ENCODE peak calls at places on chromosome 15, in five cellular contexts. One of them, this sample, is unnamed.

GRCh38 chr15:68265674-68266073 is 11.9 kb upstream of the FEM1B start:
- DNase-seq in iPS-NIHi11: no peak
- DNase-seq in AML-193: no peak
- DNase-seq in activated gamma-delta T cell treated with Interleukin-2 at 50 U/mL for 16 hours: no peak
- DNase-seq in sciatic nerve: no peak
- DNase-seq in this sample: no peak

GRCh38 chr15:20295238-20295811 is 246.3 kb downstream of the GOLGA6L6 start:
- DNase-seq in iPS-NIHi11: peak
- DNase-seq in AML-193: no peak
- DNase-seq in activated gamma-delta T cell treated with Interleukin-2 at 50 U/mL for 16 hours: no peak
- DNase-seq in sciatic nerve: no peak
- DNase-seq in this sample: no peak

GRCh38 chr15:67198157-67198754 is 56.2 kb downstream of the AAGAB start:
- DNase-seq in iPS-NIHi11: no peak
- DNase-seq in AML-193: no peak
- DNase-seq in activated gamma-delta T cell treated with Interleukin-2 at 50 U/mL for 16 hours: no peak
- DNase-seq in sciatic nerve: no peak
- DNase-seq in this sample: no peak

GRCh38 chr15:59632714-59633113 is 21.1 kb downstream of the GCNT3 start:
- DNase-seq in iPS-NIHi11: peak
- DNase-seq in AML-193: no peak
- DNase-seq in activated gamma-delta T cell treated with Interleukin-2 at 50 U/mL for 16 hours: no peak
- DNase-seq in sciatic nerve: no peak
- DNase-seq in this sample: peak

GRCh38 chr15:85473455-85473854 is 93.1 kb downstream of the AKAP13 start:
- DNase-seq in iPS-NIHi11: no peak
- DNase-seq in AML-193: no peak
- DNase-seq in activated gamma-delta T cell treated with Interleukin-2 at 50 U/mL for 16 hours: no peak
- DNase-seq in sciatic nerve: no peak
- DNase-seq in this sample: no peak

GRCh38 chr15:57156210-57156887 is 220.0 kb upstream of the CGNL1 start:
- DNase-seq in iPS-NIHi11: no peak
- DNase-seq in AML-193: no peak
- DNase-seq in activated gamma-delta T cell treated with Interleukin-2 at 50 U/mL for 16 hours: no peak
- DNase-seq in sciatic nerve: no peak
- DNase-seq in this sample: no peak

GRCh38 chr15:56244237-56244810 is 645 bp upstream of the RFX7 start:
- DNase-seq in iPS-NIHi11: peak
- DNase-seq in AML-193: peak
- DNase-seq in activated gamma-delta T cell treated with Interleukin-2 at 50 U/mL for 16 hours: peak
- DNase-seq in sciatic nerve: peak
- DNase-seq in this sample: peak

GRCh38 chr15:54206586-54207321 is 228.5 kb downstream of the UNC13C start:
- DNase-seq in iPS-NIHi11: no peak
- DNase-seq in AML-193: no peak
- DNase-seq in activated gamma-delta T cell treated with Interleukin-2 at 50 U/mL for 16 hours: no peak
- DNase-seq in sciatic nerve: no peak
- DNase-seq in this sample: no peak

GRCh38 chr15:68518046-68518445 is 60.7 kb upstream of the CORO2B start:
- DNase-seq in iPS-NIHi11: no peak
- DNase-seq in AML-193: no peak
- DNase-seq in activated gamma-delta T cell treated with Interleukin-2 at 50 U/mL for 16 hours: no peak
- DNase-seq in sciatic nerve: no peak
- DNase-seq in this sample: no peak

GRCh38 chr15:51727141-51727897 is 10.1 kb downstream of the LYSMD2 start:
- DNase-seq in iPS-NIHi11: no peak
- DNase-seq in AML-193: no peak
- DNase-seq in activated gamma-delta T cell treated with Interleukin-2 at 50 U/mL for 16 hours: no peak
- DNase-seq in sciatic nerve: no peak
- DNase-seq in this sample: no peak

GRCh38 chr15:70265466-70265978 is 167.8 kb upstream of the TLE3 start:
- DNase-seq in iPS-NIHi11: no peak
- DNase-seq in AML-193: no peak
- DNase-seq in activated gamma-delta T cell treated with Interleukin-2 at 50 U/mL for 16 hours: no peak
- DNase-seq in sciatic nerve: no peak
- DNase-seq in this sample: no peak

GRCh38 chr15:66646308-66646707 is 55.7 kb upstream of the SMAD6 start:
- DNase-seq in iPS-NIHi11: no peak
- DNase-seq in AML-193: no peak
- DNase-seq in activated gamma-delta T cell treated with Interleukin-2 at 50 U/mL for 16 hours: no peak
- DNase-seq in sciatic nerve: no peak
- DNase-seq in this sample: no peak

GRCh38 chr15:74367296-74367854 is at the start of gene CYP11A1:
- DNase-seq in iPS-NIHi11: no peak
- DNase-seq in AML-193: no peak
- DNase-seq in activated gamma-delta T cell treated with Interleukin-2 at 50 U/mL for 16 hours: no peak
- DNase-seq in sciatic nerve: peak
- DNase-seq in this sample: no peak

GRCh38 chr15:86915811-86916331 is 836.2 kb downstream of the AGBL1 start:
- DNase-seq in iPS-NIHi11: peak
- DNase-seq in AML-193: peak
- DNase-seq in activated gamma-delta T cell treated with Interleukin-2 at 50 U/mL for 16 hours: no peak
- DNase-seq in sciatic nerve: no peak
- DNase-seq in this sample: peak

GRCh38 chr15:29978411-29979382 is 104.1 kb upstream of the GOLGA8J start:
- DNase-seq in iPS-NIHi11: no peak
- DNase-seq in AML-193: no peak
- DNase-seq in activated gamma-delta T cell treated with Interleukin-2 at 50 U/mL for 16 hours: no peak
- DNase-seq in sciatic nerve: no peak
- DNase-seq in this sample: no peak

GRCh38 chr15:80090879-80091503 is 31.5 kb downstream of the ZFAND6 start:
- DNase-seq in iPS-NIHi11: no peak
- DNase-seq in AML-193: peak
- DNase-seq in activated gamma-delta T cell treated with Interleukin-2 at 50 U/mL for 16 hours: no peak
- DNase-seq in sciatic nerve: no peak
- DNase-seq in this sample: peak

GRCh38 chr15:60933914-60934885 is 294.9 kb downstream of the RORA start:
- DNase-seq in iPS-NIHi11: no peak
- DNase-seq in AML-193: no peak
- DNase-seq in activated gamma-delta T cell treated with Interleukin-2 at 50 U/mL for 16 hours: no peak
- DNase-seq in sciatic nerve: no peak
- DNase-seq in this sample: no peak

GRCh38 chr15:99343836-99344551 is 92.7 kb downstream of the LRRC28 start:
- DNase-seq in iPS-NIHi11: peak
- DNase-seq in AML-193: no peak
- DNase-seq in activated gamma-delta T cell treated with Interleukin-2 at 50 U/mL for 16 hours: peak
- DNase-seq in sciatic nerve: no peak
- DNase-seq in this sample: no peak

GRCh38 chr15:39118510-39118909 is 462.4 kb upstream of the THBS1 start:
- DNase-seq in iPS-NIHi11: no peak
- DNase-seq in AML-193: no peak
- DNase-seq in activated gamma-delta T cell treated with Interleukin-2 at 50 U/mL for 16 hours: no peak
- DNase-seq in sciatic nerve: no peak
- DNase-seq in this sample: no peak

GRCh38 chr15:68877626-68878025 is 52.7 kb upstream of the SPESP1 start:
- DNase-seq in iPS-NIHi11: no peak
- DNase-seq in AML-193: no peak
- DNase-seq in activated gamma-delta T cell treated with Interleukin-2 at 50 U/mL for 16 hours: no peak
- DNase-seq in sciatic nerve: no peak
- DNase-seq in this sample: no peak

GRCh38 chr15:25725758-25726157 is 137.4 kb downstream of the ATP10A start:
- DNase-seq in iPS-NIHi11: no peak
- DNase-seq in AML-193: no peak
- DNase-seq in activated gamma-delta T cell treated with Interleukin-2 at 50 U/mL for 16 hours: no peak
- DNase-seq in sciatic nerve: peak
- DNase-seq in this sample: no peak

GRCh38 chr15:63891763-63892123 is 58.0 kb upstream of the HERC1 start:
- DNase-seq in iPS-NIHi11: no peak
- DNase-seq in AML-193: no peak
- DNase-seq in activated gamma-delta T cell treated with Interleukin-2 at 50 U/mL for 16 hours: no peak
- DNase-seq in sciatic nerve: no peak
- DNase-seq in this sample: no peak

GRCh38 chr15:33671456-33671855 is 296.8 kb upstream of the CHRM5 start:
- DNase-seq in iPS-NIHi11: no peak
- DNase-seq in AML-193: no peak
- DNase-seq in activated gamma-delta T cell treated with Interleukin-2 at 50 U/mL for 16 hours: no peak
- DNase-seq in sciatic nerve: no peak
- DNase-seq in this sample: no peak

GRCh38 chr15:31435891-31436628 is 109.4 kb downstream of the KLF13 start:
- DNase-seq in iPS-NIHi11: no peak
- DNase-seq in AML-193: peak
- DNase-seq in activated gamma-delta T cell treated with Interleukin-2 at 50 U/mL for 16 hours: no peak
- DNase-seq in sciatic nerve: no peak
- DNase-seq in this sample: no peak

GRCh38 chr15:85458764-85459163 is 78.4 kb downstream of the AKAP13 start:
- DNase-seq in iPS-NIHi11: no peak
- DNase-seq in AML-193: no peak
- DNase-seq in activated gamma-delta T cell treated with Interleukin-2 at 50 U/mL for 16 hours: no peak
- DNase-seq in sciatic nerve: no peak
- DNase-seq in this sample: no peak

GRCh38 chr15:35444557-35445204 is 101.3 kb downstream of the DPH6 start:
- DNase-seq in iPS-NIHi11: peak
- DNase-seq in AML-193: peak
- DNase-seq in activated gamma-delta T cell treated with Interleukin-2 at 50 U/mL for 16 hours: no peak
- DNase-seq in sciatic nerve: no peak
- DNase-seq in this sample: peak

GRCh38 chr15:70098461-70099166 is 897 bp upstream of the TLE3 start:
- DNase-seq in iPS-NIHi11: no peak
- DNase-seq in AML-193: no peak
- DNase-seq in activated gamma-delta T cell treated with Interleukin-2 at 50 U/mL for 16 hours: peak
- DNase-seq in sciatic nerve: peak
- DNase-seq in this sample: no peak

GRCh38 chr15:42843699-42844098 is 76.9 kb downstream of the TTBK2 start:
- DNase-seq in iPS-NIHi11: no peak
- DNase-seq in AML-193: no peak
- DNase-seq in activated gamma-delta T cell treated with Interleukin-2 at 50 U/mL for 16 hours: no peak
- DNase-seq in sciatic nerve: no peak
- DNase-seq in this sample: no peak

GRCh38 chr15:68208641-68209240 is 3.6 kb upstream of the CALML4 start:
- DNase-seq in iPS-NIHi11: no peak
- DNase-seq in AML-193: no peak
- DNase-seq in activated gamma-delta T cell treated with Interleukin-2 at 50 U/mL for 16 hours: no peak
- DNase-seq in sciatic nerve: no peak
- DNase-seq in this sample: no peak

GRCh38 chr15:27847775-27848710 is 251.1 kb downstream of the OCA2 start:
- DNase-seq in iPS-NIHi11: no peak
- DNase-seq in AML-193: no peak
- DNase-seq in activated gamma-delta T cell treated with Interleukin-2 at 50 U/mL for 16 hours: no peak
- DNase-seq in sciatic nerve: peak
- DNase-seq in this sample: no peak

GRCh38 chr15:65184305-65184943 is 718 bp downstream of the CLPX start:
- DNase-seq in iPS-NIHi11: peak
- DNase-seq in AML-193: no peak
- DNase-seq in activated gamma-delta T cell treated with Interleukin-2 at 50 U/mL for 16 hours: peak
- DNase-seq in sciatic nerve: peak
- DNase-seq in this sample: peak

GRCh38 chr15:69979783-69980182 is 117.9 kb downstream of the TLE3 start:
- DNase-seq in iPS-NIHi11: no peak
- DNase-seq in AML-193: no peak
- DNase-seq in activated gamma-delta T cell treated with Interleukin-2 at 50 U/mL for 16 hours: no peak
- DNase-seq in sciatic nerve: no peak
- DNase-seq in this sample: no peak

GRCh38 chr15:68818671-68819450 is 1.8 kb downstream of the ANP32A start:
- DNase-seq in iPS-NIHi11: peak
- DNase-seq in AML-193: peak
- DNase-seq in activated gamma-delta T cell treated with Interleukin-2 at 50 U/mL for 16 hours: no peak
- DNase-seq in sciatic nerve: peak
- DNase-seq in this sample: peak

GRCh38 chr15:93250905-93251304 is 161.9 kb upstream of the RGMA start:
- DNase-seq in iPS-NIHi11: no peak
- DNase-seq in AML-193: no peak
- DNase-seq in activated gamma-delta T cell treated with Interleukin-2 at 50 U/mL for 16 hours: no peak
- DNase-seq in sciatic nerve: no peak
- DNase-seq in this sample: no peak

GRCh38 chr15:41494922-41495735 is 1.5 kb downstream of the ITPKA start:
- DNase-seq in iPS-NIHi11: peak
- DNase-seq in AML-193: no peak
- DNase-seq in activated gamma-delta T cell treated with Interleukin-2 at 50 U/mL for 16 hours: peak
- DNase-seq in sciatic nerve: no peak
- DNase-seq in this sample: no peak

GRCh38 chr15:58551764-58552504 is 120.1 kb downstream of the LIPC start:
- DNase-seq in iPS-NIHi11: no peak
- DNase-seq in AML-193: no peak
- DNase-seq in activated gamma-delta T cell treated with Interleukin-2 at 50 U/mL for 16 hours: no peak
- DNase-seq in sciatic nerve: peak
- DNase-seq in this sample: no peak

GRCh38 chr15:49315543-49315942 is 107.5 kb upstream of the FGF7 start:
- DNase-seq in iPS-NIHi11: peak
- DNase-seq in AML-193: no peak
- DNase-seq in activated gamma-delta T cell treated with Interleukin-2 at 50 U/mL for 16 hours: no peak
- DNase-seq in sciatic nerve: no peak
- DNase-seq in this sample: no peak

This sample was measured in Kasumi-1.